ENCODE peak calls at places on chromosome 1, in five cellular contexts. D is choroid plexus epithelial cell, F is fibroblast of pulmonary artery, Y is amygdala, G is EH. J is an unnamed sample.

GRCh38 chr1:11847667-11848445 is at the start of gene NPPA:
- DNase-seq in D (no peak), F (no peak), Y (no peak), G (peak; percentile 31), J (no peak)

GRCh38 chr1:2132222-2133038 is 62.1 kb downstream of the FAAP20 start:
- DNase-seq in D (peak; percentile 80), F (peak; percentile 61), Y (no peak), G (peak; percentile 76), J (peak; percentile 77)

GRCh38 chr1:15952317-15953258 is 23.3 kb downstream of the ZBTB17 start:
- DNase-seq in D (peak; percentile 82), F (peak; percentile 83), Y (no peak), G (peak; percentile 98), J (no peak)

GRCh38 chr1:210373878-210374599 is 45.3 kb downstream of the HHAT start:
- DNase-seq in D (peak; percentile 80), F (peak; percentile 89), Y (no peak), G (peak; percentile 94), J (no peak)

GRCh38 chr1:111164151-111164550 is 24.1 kb downstream of the CEPT1 start:
- DNase-seq in D (no peak), F (no peak), Y (no peak), G (no peak), J (no peak)

GRCh38 chr1:116002781-116003455 is 26.6 kb downstream of the SLC22A15 start:
- DNase-seq in D (no peak), F (no peak), Y (no peak), G (no peak), J (no peak)

GRCh38 chr1:165856606-165857005 is 29.2 kb downstream of the UCK2 start:
- DNase-seq in D (no peak), F (no peak), Y (no peak), G (no peak), J (no peak)

GRCh38 chr1:90850925-90851710 is 134.0 kb upstream of the BARHL2 start:
- DNase-seq in D (peak; percentile 78), F (peak; percentile 71), Y (peak; percentile 26), G (peak; percentile 76), J (no peak)

GRCh38 chr1:219778793-219779369 is 149.5 kb downstream of the SLC30A10 start:
- DNase-seq in D (peak; percentile 46), F (no peak), Y (no peak), G (no peak), J (no peak)

GRCh38 chr1:184469391-184469790 is 82.6 kb downstream of the C1orf21 start:
- DNase-seq in D (no peak), F (no peak), Y (no peak), G (no peak), J (no peak)

GRCh38 chr1:66300986-66301451 is 232.9 kb upstream of the SGIP1 start:
- DNase-seq in D (peak; percentile 79), F (peak; percentile 59), Y (no peak), G (peak; percentile 68), J (no peak)

GRCh38 chr1:9247894-9248293 is 13.3 kb downstream of the H6PD start:
- DNase-seq in D (no peak), F (no peak), Y (no peak), G (no peak), J (no peak)

GRCh38 chr1:227891223-227891954 is 56.3 kb downstream of the WNT9A start:
- DNase-seq in D (no peak), F (no peak), Y (no peak), G (no peak), J (peak; percentile 58)

GRCh38 chr1:40096646-40096976 is 441 bp downstream of the PPT1 start:
- DNase-seq in D (no peak), F (no peak), Y (no peak), G (no peak), J (no peak)

GRCh38 chr1:70947864-70948263 is 99.8 kb downstream of the PTGER3 start:
- DNase-seq in D (no peak), F (no peak), Y (no peak), G (no peak), J (no peak)

GRCh38 chr1:115810609-115811008 is 30.3 kb downstream of the NHLH2 start:
- DNase-seq in D (no peak), F (no peak), Y (no peak), G (no peak), J (no peak)

GRCh38 chr1:14946567-14947285 is 206.8 kb upstream of the TMEM51 start:
- DNase-seq in D (peak; percentile 87), F (peak; percentile 46), Y (no peak), G (peak; percentile 90), J (no peak)

GRCh38 chr1:160376525-160377131 is 9.8 kb downstream of the NHLH1 start:
- DNase-seq in D (peak; percentile 87), F (peak; percentile 81), Y (no peak), G (peak; percentile 76), J (no peak)

J was measured in chondrocyte.